ENCODE peak calls at places on chromosome 11, in four cellular contexts. One of them, this sample, is unnamed.

GRCh38 chr11:92423133-92423532 is 198.5 kb downstream of the FAT3 start:
- DNase-seq in body of pancreas: no peak
- DNase-seq in brain microvascular endothelial cell: peak; percentile 25
- DNase-seq in lower leg skin: no peak
- DNase-seq in this sample: no peak

GRCh38 chr11:34926101-34926830 is 9.8 kb downstream of the PDHX start:
- DNase-seq in body of pancreas: peak; percentile 23
- DNase-seq in brain microvascular endothelial cell: peak; percentile 24
- DNase-seq in lower leg skin: no peak
- DNase-seq in this sample: peak; percentile 74

GRCh38 chr11:17604913-17605230 is 57.8 kb downstream of the OTOG start:
- DNase-seq in body of pancreas: no peak
- DNase-seq in brain microvascular endothelial cell: no peak
- DNase-seq in lower leg skin: peak; percentile 81
- DNase-seq in this sample: no peak

GRCh38 chr11:106642331-106642730 is 375.9 kb downstream of the GUCY1A2 start:
- DNase-seq in body of pancreas: no peak
- DNase-seq in brain microvascular endothelial cell: no peak
- DNase-seq in lower leg skin: no peak
- DNase-seq in this sample: peak; percentile 43

GRCh38 chr11:125075242-125075625 is 12.1 kb downstream of the SLC37A2 start:
- DNase-seq in body of pancreas: no peak
- DNase-seq in brain microvascular endothelial cell: no peak
- DNase-seq in lower leg skin: peak; percentile 81
- DNase-seq in this sample: no peak

GRCh38 chr11:77206264-77207018 is 78.4 kb downstream of the MYO7A start:
- DNase-seq in body of pancreas: no peak
- DNase-seq in brain microvascular endothelial cell: no peak
- DNase-seq in lower leg skin: peak; percentile 58
- DNase-seq in this sample: no peak

GRCh38 chr11:111954154-111954553 is 17.0 kb downstream of the DIXDC1 start:
- DNase-seq in body of pancreas: no peak
- DNase-seq in brain microvascular endothelial cell: no peak
- DNase-seq in lower leg skin: no peak
- DNase-seq in this sample: no peak

GRCh38 chr11:20110908-20111669 is 49.2 kb downstream of the DBX1 start:
- DNase-seq in body of pancreas: peak; percentile 69
- DNase-seq in brain microvascular endothelial cell: peak; percentile 73
- DNase-seq in lower leg skin: no peak
- DNase-seq in this sample: peak; percentile 74

DNA sequence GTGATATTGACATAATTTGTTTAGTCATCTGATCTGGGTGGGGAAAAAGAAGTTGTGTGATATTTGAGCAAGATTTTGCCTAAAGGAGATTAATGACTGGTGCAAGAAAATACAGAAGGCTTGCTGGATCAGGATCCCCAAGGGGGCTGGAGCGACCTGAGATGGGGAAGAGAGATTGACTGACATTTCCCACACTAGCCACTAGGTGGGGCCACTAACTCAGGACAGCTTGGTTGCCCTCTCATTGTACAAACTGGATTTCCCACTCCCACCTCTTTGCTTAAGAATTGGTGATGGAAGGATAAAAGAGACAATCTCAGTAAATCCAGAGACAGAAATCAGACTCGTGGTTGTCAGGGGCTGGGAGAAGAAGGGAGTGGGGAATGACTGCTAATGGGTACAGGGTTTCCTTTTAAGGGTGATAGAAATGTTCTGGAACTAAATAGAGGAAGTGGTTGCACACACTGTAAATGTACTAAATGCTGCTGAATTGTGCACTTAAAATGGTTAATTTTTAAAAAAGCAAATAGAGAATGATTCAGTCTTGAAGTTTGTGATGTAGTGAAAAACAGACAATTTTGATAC is 50.7 kb downstream of the CTTN start:
- DNase-seq in body of pancreas: no peak
- DNase-seq in brain microvascular endothelial cell: no peak
- DNase-seq in lower leg skin: no peak
- DNase-seq in this sample: no peak
- TF ChIP-seq CTCF in body of pancreas: no peak
- TF ChIP-seq CTCF in brain microvascular endothelial cell: peak; percentile 70
- TF ChIP-seq CTCF in lower leg skin: no peak
- TF ChIP-seq CTCF in this sample: peak; percentile 61

DNA sequence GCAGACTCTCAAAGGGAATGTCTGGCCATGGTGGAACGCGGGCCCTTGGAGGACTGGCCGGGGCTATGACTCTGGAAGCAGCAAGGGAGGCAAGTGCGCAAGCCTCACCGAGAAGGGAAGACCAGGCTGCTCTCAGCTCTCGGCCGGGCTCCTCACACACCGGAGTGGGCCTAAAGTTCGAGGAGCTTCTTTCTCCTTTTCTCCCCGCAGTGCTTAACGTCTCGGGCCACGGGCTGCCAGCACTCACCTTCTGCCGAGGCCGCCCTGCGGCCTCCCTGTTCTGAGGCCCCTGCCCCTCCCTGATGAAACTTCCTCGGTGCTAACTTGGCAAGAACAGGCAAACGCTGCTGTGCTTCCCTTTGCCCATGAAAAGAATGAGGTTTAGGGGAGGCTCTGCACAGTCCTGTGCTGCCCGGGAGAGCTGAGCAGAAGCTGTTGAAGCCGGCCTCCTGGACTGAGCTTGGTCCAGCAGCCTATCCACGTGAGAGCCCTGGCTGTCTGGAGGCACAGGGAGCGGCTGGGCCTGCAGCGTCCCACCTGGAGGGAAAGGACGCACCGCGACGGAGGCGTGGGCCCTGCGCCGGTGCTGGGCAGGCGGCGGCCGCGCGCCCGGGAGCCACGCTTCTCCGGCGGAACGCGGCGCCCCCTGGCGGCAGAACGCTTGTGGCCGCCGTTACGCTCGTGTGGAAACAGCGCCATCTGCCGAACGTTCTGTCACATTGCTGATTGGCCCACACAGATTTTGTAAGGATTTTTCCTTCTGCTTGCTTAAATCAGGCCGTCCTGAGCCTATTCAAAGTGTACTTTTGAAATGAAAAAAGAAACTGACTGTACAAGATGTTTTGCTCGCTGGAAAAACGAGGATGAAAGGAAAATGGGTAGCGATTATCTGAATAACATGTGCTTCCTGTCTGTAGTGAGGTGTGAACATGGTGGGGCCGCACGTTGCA is 65.0 kb upstream of the TMEM45B start:
- DNase-seq in body of pancreas: peak; percentile 78
- DNase-seq in brain microvascular endothelial cell: peak; percentile 29
- DNase-seq in lower leg skin: peak; percentile 91
- DNase-seq in this sample: peak; percentile 82
- H3K4me3 ChIP-seq in body of pancreas: no peak overlapping the region
- H3K4me3 ChIP-seq in brain microvascular endothelial cell: peak overlapping the region; percentile 39
- H3K4me3 ChIP-seq in lower leg skin: no peak overlapping the region
- H3K4me3 ChIP-seq in this sample: peak overlapping the region; percentile 46

GRCh38 chr11:116970485-116971292 is 127.5 kb downstream of the SIK3 start:
- DNase-seq in body of pancreas: no peak
- DNase-seq in brain microvascular endothelial cell: peak; percentile 11
- DNase-seq in lower leg skin: no peak
- DNase-seq in this sample: no peak

GRCh38 chr11:116975661-116976060 is 122.6 kb downstream of the SIK3 start:
- DNase-seq in body of pancreas: no peak
- DNase-seq in brain microvascular endothelial cell: no peak
- DNase-seq in lower leg skin: no peak
- DNase-seq in this sample: no peak

GRCh38 chr11:116973270-116973669 is 125.0 kb downstream of the SIK3 start:
- DNase-seq in body of pancreas: no peak
- DNase-seq in brain microvascular endothelial cell: no peak
- DNase-seq in lower leg skin: no peak
- DNase-seq in this sample: no peak

GRCh38 chr11:116969694-116970093 is 128.5 kb downstream of the SIK3 start:
- DNase-seq in body of pancreas: no peak
- DNase-seq in brain microvascular endothelial cell: no peak
- DNase-seq in lower leg skin: no peak
- DNase-seq in this sample: no peak

DNA sequence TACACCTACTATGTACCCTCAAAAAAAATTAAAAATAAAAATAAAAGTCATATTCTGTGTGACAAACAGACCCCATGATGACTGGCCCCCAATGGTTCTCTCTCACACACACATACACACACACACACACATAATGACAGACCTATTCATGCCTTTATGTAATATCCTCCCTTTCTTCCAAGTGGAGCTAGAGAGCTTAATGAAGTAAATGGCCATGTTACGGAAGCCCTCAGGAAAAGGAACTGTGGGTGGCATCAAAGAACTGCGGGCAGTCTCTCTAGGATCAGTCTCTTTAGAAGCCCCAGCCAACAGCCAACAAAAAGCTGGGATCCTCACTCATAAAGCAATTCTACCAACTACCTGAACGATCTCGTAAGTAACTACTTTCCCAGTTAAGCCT is 125.5 kb downstream of the SIK3 start:
- DNase-seq in body of pancreas: no peak
- DNase-seq in brain microvascular endothelial cell: no peak
- DNase-seq in lower leg skin: no peak
- DNase-seq in this sample: no peak
- TF ChIP-seq CTCF in body of pancreas: no peak
- TF ChIP-seq CTCF in brain microvascular endothelial cell: no peak
- TF ChIP-seq CTCF in lower leg skin: no peak
- TF ChIP-seq CTCF in this sample: no peak

DNA sequence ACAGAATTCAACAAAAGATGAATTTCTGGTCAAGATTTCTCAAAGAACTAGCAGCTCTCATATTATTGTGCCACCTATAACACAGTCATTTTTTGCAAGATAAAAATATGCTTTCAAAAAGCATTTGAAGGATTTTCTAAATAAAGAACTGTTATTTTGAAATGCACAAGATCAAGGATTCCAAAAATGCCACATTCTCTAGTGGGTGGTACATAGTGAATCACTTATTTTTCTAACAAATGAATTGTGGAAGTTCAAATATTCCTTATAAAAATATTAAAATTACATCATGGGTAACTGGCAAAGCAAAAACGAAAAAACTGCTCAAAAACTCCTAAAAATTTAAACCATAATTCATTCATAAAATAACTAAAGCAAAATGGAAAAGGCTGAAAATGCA is 2.1 kb downstream of the RNF141 start:
- DNase-seq in body of pancreas: no peak
- DNase-seq in brain microvascular endothelial cell: no peak
- DNase-seq in lower leg skin: no peak
- DNase-seq in this sample: no peak
- H3K4me3 ChIP-seq in body of pancreas: no peak overlapping the region
- H3K4me3 ChIP-seq in brain microvascular endothelial cell: no peak overlapping the region
- H3K4me3 ChIP-seq in lower leg skin: no peak overlapping the region
- H3K4me3 ChIP-seq in this sample: no peak overlapping the region

GRCh38 chr11:38795027-38795426 is 2197.0 kb upstream of the RAG2 start:
- DNase-seq in body of pancreas: no peak
- DNase-seq in brain microvascular endothelial cell: no peak
- DNase-seq in lower leg skin: no peak
- DNase-seq in this sample: no peak
- TF ChIP-seq CTCF in body of pancreas: no peak
- TF ChIP-seq CTCF in brain microvascular endothelial cell: no peak
- TF ChIP-seq CTCF in lower leg skin: no peak
- TF ChIP-seq CTCF in this sample: no peak

DNA sequence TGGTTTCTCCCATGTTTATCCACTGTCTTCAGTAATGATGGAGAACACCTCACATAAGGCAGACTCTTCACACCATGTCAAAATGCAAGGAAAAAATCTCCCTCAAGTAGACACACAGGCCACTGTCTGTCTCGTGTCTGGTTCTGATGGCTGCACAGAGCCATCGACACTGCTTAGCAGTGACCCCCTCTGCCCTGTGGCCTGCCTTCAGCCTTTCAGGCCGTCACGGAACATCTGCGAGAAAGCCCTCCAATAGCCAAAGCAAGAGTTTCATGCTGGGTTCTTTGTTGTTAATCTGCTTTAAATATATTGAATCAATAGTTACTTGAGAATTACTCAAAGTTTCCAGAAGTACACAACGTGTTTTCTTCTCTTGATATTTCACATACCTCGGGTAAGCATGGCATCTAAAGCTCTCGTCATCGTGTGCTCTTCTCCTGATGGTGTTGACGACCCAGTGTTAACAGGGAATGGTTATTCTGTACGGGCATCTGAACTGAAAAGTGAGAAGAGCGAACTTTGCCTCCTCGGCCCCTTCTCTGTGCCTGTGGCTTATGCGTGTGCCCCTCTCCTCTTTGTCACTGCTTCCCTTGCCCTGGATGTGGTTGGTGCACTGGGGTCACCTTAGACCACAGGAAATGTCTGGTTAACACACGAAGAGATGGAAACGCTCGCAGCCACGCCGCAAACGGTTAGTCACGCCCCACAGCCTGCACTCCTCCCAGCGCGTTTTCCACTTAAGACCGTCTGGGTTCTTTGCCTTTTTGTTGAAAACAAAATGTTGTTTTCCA is 33.4 kb upstream of the CTTN start:
- DNase-seq in body of pancreas: no peak
- DNase-seq in brain microvascular endothelial cell: no peak
- DNase-seq in lower leg skin: peak; percentile 74
- DNase-seq in this sample: peak; percentile 20
- H3K4me3 ChIP-seq in body of pancreas: no peak overlapping the region
- H3K4me3 ChIP-seq in brain microvascular endothelial cell: no peak overlapping the region
- H3K4me3 ChIP-seq in lower leg skin: no peak overlapping the region
- H3K4me3 ChIP-seq in this sample: no peak overlapping the region

DNA sequence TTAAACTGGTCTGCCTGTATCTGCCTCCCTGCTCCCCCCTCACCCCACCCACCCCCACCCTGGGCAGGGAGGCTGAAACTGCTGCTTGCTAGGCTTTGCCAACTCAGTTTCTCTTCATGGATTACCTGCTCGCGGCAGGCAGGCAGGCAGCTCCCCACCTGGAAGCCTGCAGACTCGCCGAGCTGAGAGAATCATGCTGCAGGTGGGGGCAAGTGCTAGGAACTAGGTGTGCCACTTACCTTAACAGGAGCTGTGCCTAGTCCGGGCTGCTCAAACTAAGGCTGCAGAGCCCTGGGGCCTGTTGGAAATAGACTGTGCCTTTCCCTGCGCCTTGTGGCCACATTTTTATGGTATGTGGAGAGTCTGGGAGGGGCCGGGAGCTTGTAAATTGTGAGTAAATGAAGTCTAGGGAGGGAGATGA is 30.3 kb downstream of the MARK2 start:
- DNase-seq in body of pancreas: no peak
- DNase-seq in brain microvascular endothelial cell: no peak
- DNase-seq in lower leg skin: no peak
- DNase-seq in this sample: no peak
- TF ChIP-seq CTCF in body of pancreas: no peak
- TF ChIP-seq CTCF in brain microvascular endothelial cell: no peak
- TF ChIP-seq CTCF in lower leg skin: no peak
- TF ChIP-seq CTCF in this sample: no peak

This sample was measured in choroid plexus epithelial cell.